ENCODE peak calls at places on chromosome 1, in four cellular contexts. M is NCI-H1436, W is astrocyte of the spinal cord, U is sigmoid colon. F is an unnamed sample.

GRCh38 chr1:58432813-58433668 is 113.5 kb downstream of the OMA1 start:
- DNase-seq in U (no peak), W (peak; percentile 66), M (peak; percentile 16), F (peak; percentile 2)

GRCh38 chr1:51753969-51754368 is 124.6 kb downstream of the NRDC start:
- DNase-seq in M (no peak), U (no peak), W (no peak), F (no peak)

GRCh38 chr1:38964140-38964548 is 22.5 kb upstream of the RHBDL2 start:
- DNase-seq in M (no peak), U (no peak), W (no peak), F (no peak)

GRCh38 chr1:35499652-35500176 is 57.5 kb downstream of the KIAA0319L start:
- DNase-seq in W (no peak), U (no peak), M (no peak), F (no peak)

GRCh38 chr1:206142770-206143169 is 25.6 kb upstream of the AVPR1B start:
- DNase-seq in U (no peak), M (no peak), W (no peak), F (no peak)

GRCh38 chr1:94538243-94538827 is 3.2 kb downstream of the F3 start:
- DNase-seq in M (no peak), W (peak; percentile 25), U (no peak), F (no peak)

GRCh38 chr1:12112711-12113161 is 49.6 kb downstream of the TNFRSF8 start:
- DNase-seq in M (no peak), W (peak; percentile 48), U (no peak), F (no peak)

GRCh38 chr1:9143250-9143649 is 14.3 kb upstream of the GPR157 start:
- DNase-seq in U (no peak), M (no peak), W (peak; percentile 43), F (no peak)

GRCh38 chr1:64917328-64917861 is 49.0 kb downstream of the JAK1 start:
- DNase-seq in M (no peak), U (peak; percentile 91), W (peak; percentile 97), F (no peak)

GRCh38 chr1:71088645-71089287 is 7.9 kb upstream of the ZRANB2 start:
- DNase-seq in W (no peak), U (no peak), M (no peak), F (no peak)

GRCh38 chr1:30855686-30856259 is 52.8 kb downstream of the SDC3 start:
- DNase-seq in W (no peak), M (no peak), U (no peak), F (no peak)

GRCh38 chr1:181061891-181062777 is 26.4 kb upstream of the IER5 start:
- DNase-seq in M (no peak), U (no peak), W (no peak), F (no peak)

GRCh38 chr1:111976842-111977241 is 12.6 kb downstream of the KCND3 start:
- DNase-seq in W (no peak), U (no peak), M (no peak), F (no peak)

F was measured in NCI-H2081.